ENCODE peak calls at places on chromosomes 1 and 21, in five cellular contexts. One of them, this sample, is unnamed.

GRCh38 chr1:226308166-226308722 is 720 bp downstream of the LIN9 start:
- DNase-seq in neural progenitor cell: peak; percentile 5
- DNase-seq in HCT116: no peak
- DNase-seq in heart left ventricle: peak; percentile 45
- DNase-seq in sciatic nerve: no peak
- DNase-seq in this sample: no peak

GRCh38 chr1:93995837-93996526 is 86.8 kb upstream of the GCLM start:
- DNase-seq in neural progenitor cell: no peak
- DNase-seq in HCT116: no peak
- DNase-seq in heart left ventricle: no peak
- DNase-seq in sciatic nerve: no peak
- DNase-seq in this sample: no peak

GRCh38 chr1:77542784-77543183 is 139.7 kb downstream of the ZZZ3 start:
- DNase-seq in neural progenitor cell: no peak
- DNase-seq in HCT116: no peak
- DNase-seq in heart left ventricle: no peak
- DNase-seq in sciatic nerve: no peak
- DNase-seq in this sample: no peak

GRCh38 chr1:3170566-3171453 is 101.8 kb downstream of the PRDM16 start:
- DNase-seq in neural progenitor cell: peak; percentile 62
- DNase-seq in HCT116: no peak
- DNase-seq in heart left ventricle: peak; percentile 85
- DNase-seq in sciatic nerve: peak; percentile 85
- DNase-seq in this sample: no peak

GRCh38 chr1:234610061-234610581 is at the start of gene IRF2BP2:
- DNase-seq in neural progenitor cell: peak; percentile 92
- DNase-seq in HCT116: peak; percentile 63
- DNase-seq in heart left ventricle: peak; percentile 88
- DNase-seq in sciatic nerve: peak; percentile 92
- DNase-seq in this sample: peak; percentile 71

GRCh38 chr1:28553229-28553930 is 495 bp downstream of the TRNAU1AP start:
- DNase-seq in neural progenitor cell: peak; percentile 74
- DNase-seq in HCT116: no peak
- DNase-seq in heart left ventricle: peak; percentile 35
- DNase-seq in sciatic nerve: peak; percentile 69
- DNase-seq in this sample: no peak

GRCh38 chr1:58481962-58482361 is 64.6 kb downstream of the OMA1 start:
- DNase-seq in neural progenitor cell: no peak
- DNase-seq in HCT116: no peak
- DNase-seq in heart left ventricle: no peak
- DNase-seq in sciatic nerve: no peak
- DNase-seq in this sample: no peak

GRCh38 chr1:160369087-160369486 is 2.2 kb downstream of the NHLH1 start:
- DNase-seq in neural progenitor cell: no peak
- DNase-seq in HCT116: no peak
- DNase-seq in heart left ventricle: no peak
- DNase-seq in sciatic nerve: no peak
- DNase-seq in this sample: no peak

GRCh38 chr1:239854956-239855355 is 236.7 kb upstream of the FMN2 start:
- DNase-seq in neural progenitor cell: no peak
- DNase-seq in HCT116: no peak
- DNase-seq in heart left ventricle: no peak
- DNase-seq in sciatic nerve: no peak
- DNase-seq in this sample: no peak

GRCh38 chr1:118555638-118556037 is 370.6 kb upstream of the SPAG17 start:
- DNase-seq in neural progenitor cell: no peak
- DNase-seq in HCT116: no peak
- DNase-seq in heart left ventricle: no peak
- DNase-seq in sciatic nerve: no peak
- DNase-seq in this sample: no peak

GRCh38 chr1:58911841-58912553 is 128.2 kb upstream of the JUN start:
- DNase-seq in neural progenitor cell: no peak
- DNase-seq in HCT116: no peak
- DNase-seq in heart left ventricle: no peak
- DNase-seq in sciatic nerve: no peak
- DNase-seq in this sample: no peak

GRCh38 chr1:45258059-45258650 is 51.8 kb upstream of the ZSWIM5 start:
- DNase-seq in neural progenitor cell: peak; percentile 8
- DNase-seq in HCT116: no peak
- DNase-seq in heart left ventricle: no peak
- DNase-seq in sciatic nerve: no peak
- DNase-seq in this sample: no peak

GRCh38 chr1:9465640-9466039 is 73.6 kb upstream of the SLC25A33 start:
- DNase-seq in neural progenitor cell: no peak
- DNase-seq in HCT116: no peak
- DNase-seq in heart left ventricle: no peak
- DNase-seq in sciatic nerve: no peak
- DNase-seq in this sample: no peak

GRCh38 chr21:15732290-15732995 is 2.7 kb downstream of the USP25 start:
- DNase-seq in neural progenitor cell: no peak
- DNase-seq in HCT116: no peak
- DNase-seq in heart left ventricle: no peak
- DNase-seq in sciatic nerve: no peak
- DNase-seq in this sample: no peak

GRCh38 chr1:2115922-2116341 is 65.7 kb downstream of the PRKCZ start:
- DNase-seq in neural progenitor cell: peak; percentile 77
- DNase-seq in HCT116: no peak
- DNase-seq in heart left ventricle: no peak
- DNase-seq in sciatic nerve: no peak
- DNase-seq in this sample: peak; percentile 52

GRCh38 chr21:45192332-45192731 is 95.4 kb downstream of the POFUT2 start:
- DNase-seq in neural progenitor cell: peak; percentile 33
- DNase-seq in HCT116: no peak
- DNase-seq in heart left ventricle: no peak
- DNase-seq in sciatic nerve: no peak
- DNase-seq in this sample: no peak

GRCh38 chr1:42978317-42979036 is 19.8 kb upstream of the SLC2A1 start:
- DNase-seq in neural progenitor cell: no peak
- DNase-seq in HCT116: no peak
- DNase-seq in heart left ventricle: no peak
- DNase-seq in sciatic nerve: no peak
- DNase-seq in this sample: no peak

GRCh38 chr1:224116131-224116530 is 2.2 kb downstream of the FBXO28 start:
- DNase-seq in neural progenitor cell: peak; percentile 42
- DNase-seq in HCT116: peak; percentile 56
- DNase-seq in heart left ventricle: no peak
- DNase-seq in sciatic nerve: no peak
- DNase-seq in this sample: no peak

GRCh38 chr1:207002731-207003146 is 29.8 kb downstream of the C1orf116 start:
- DNase-seq in neural progenitor cell: no peak
- DNase-seq in HCT116: no peak
- DNase-seq in heart left ventricle: no peak
- DNase-seq in sciatic nerve: no peak
- DNase-seq in this sample: no peak

GRCh38 chr1:32612189-32612881 is 38.0 kb downstream of the ZBTB8OS start:
- DNase-seq in neural progenitor cell: peak; percentile 91
- DNase-seq in HCT116: peak; percentile 62
- DNase-seq in heart left ventricle: peak; percentile 88
- DNase-seq in sciatic nerve: peak; percentile 81
- DNase-seq in this sample: peak; percentile 83

GRCh38 chr1:223403184-223403815 is 10.1 kb downstream of the CCDC185 start:
- DNase-seq in neural progenitor cell: no peak
- DNase-seq in HCT116: no peak
- DNase-seq in heart left ventricle: no peak
- DNase-seq in sciatic nerve: no peak
- DNase-seq in this sample: no peak

GRCh38 chr1:175182347-175182746 is 10.2 kb downstream of the KIAA0040 start:
- DNase-seq in neural progenitor cell: no peak
- DNase-seq in HCT116: no peak
- DNase-seq in heart left ventricle: no peak
- DNase-seq in sciatic nerve: no peak
- DNase-seq in this sample: no peak

GRCh38 chr1:168121314-168122029 is 15.3 kb downstream of the GPR161 start:
- DNase-seq in neural progenitor cell: no peak
- DNase-seq in HCT116: no peak
- DNase-seq in heart left ventricle: peak; percentile 77
- DNase-seq in sciatic nerve: peak; percentile 85
- DNase-seq in this sample: no peak

GRCh38 chr1:64469977-64470669 is at the start of gene CACHD1:
- DNase-seq in neural progenitor cell: peak; percentile 92
- DNase-seq in HCT116: peak; percentile 52
- DNase-seq in heart left ventricle: peak; percentile 80
- DNase-seq in sciatic nerve: peak; percentile 82
- DNase-seq in this sample: no peak

GRCh38 chr1:154420961-154421924 is 16.1 kb downstream of the IL6R start:
- DNase-seq in neural progenitor cell: no peak
- DNase-seq in HCT116: no peak
- DNase-seq in heart left ventricle: no peak
- DNase-seq in sciatic nerve: no peak
- DNase-seq in this sample: no peak

GRCh38 chr1:208581252-208581651 is 337.1 kb upstream of the PLXNA2 start:
- DNase-seq in neural progenitor cell: no peak
- DNase-seq in HCT116: no peak
- DNase-seq in heart left ventricle: no peak
- DNase-seq in sciatic nerve: no peak
- DNase-seq in this sample: no peak